ENCODE peak calls at places on chromosomes 5 and 9, in six cellular contexts. K is GM23248, T is PC-3, R is H9, O is neuronal stem cell, H is endothelial cell of umbilical vein. Z is an unnamed sample. For H3K4me1, the result is how much of the 10 kb centered on the place peaks cover.

GRCh38 chr5:104128348-104128747 is 565.8 kb upstream of the NUDT12 start:
- DNase-seq in K (no peak), T (no peak), R (no peak), O (no peak), H (no peak), Z (no peak)

GRCh38 chr9:83047839-83048775 is 14.8 kb downstream of the RASEF start:
- DNase-seq in K (no peak), T (peak), R (no peak), O (no peak), H (no peak), Z (no peak)

GRCh38 chr5:89374144-89374784 is 491.3 kb upstream of the MEF2C start:
- DNase-seq in K (no peak), T (no peak), R (no peak), O (no peak), H (no peak), Z (peak)

GRCh38 chr5:7087719-7088297 is 308.1 kb upstream of the ADCY2 start:
- DNase-seq in K (no peak), T (no peak), R (peak), O (no peak), H (no peak), Z (no peak)

GRCh38 chr5:160438316-160439204 is 16.9 kb downstream of the PTTG1 start:
- DNase-seq in K (peak), T (peak), R (peak), O (peak), H (peak), Z (peak)

GRCh38 chr9:136343121-136343883 is 16.0 kb downstream of the GPSM1 start:
- DNase-seq in K (no peak), T (no peak), R (peak), O (no peak), H (no peak), Z (no peak)

GRCh38 chr9:26682796-26683496 is 209.7 kb downstream of the CAAP1 start:
- DNase-seq in K (no peak), T (no peak), R (no peak), O (no peak), H (no peak), Z (no peak)

GRCh38 chr9:112408285-112408684 is 28.4 kb downstream of the HSDL2 start:
- DNase-seq in K (no peak), T (no peak), R (no peak), O (no peak), H (no peak), Z (no peak)

GRCh38 chr5:176400382-176401156 is 12.0 kb downstream of the HIGD2A start:
- DNase-seq in K (no peak), T (peak), R (no peak), O (no peak), H (no peak), Z (no peak)

GRCh38 chr5:139410886-139411835 is 7.3 kb upstream of the SPATA24 start:
- DNase-seq in K (peak), T (no peak), R (no peak), O (no peak), H (no peak), Z (no peak)

GRCh38 chr5:173246135-173246495 is 11.1 kb upstream of the NKX2-5 start:
- DNase-seq in K (no peak), T (no peak), R (peak), O (no peak), H (no peak), Z (no peak)

GRCh38 chr5:10704949-10705621 is 55.9 kb downstream of the DAP start:
- DNase-seq in K (peak), T (peak), R (no peak), O (no peak), H (peak), Z (peak)

GRCh38 chr9:114995681-114996221 is 65.4 kb upstream of the TNFSF8 start:
- DNase-seq in K (no peak), T (no peak), R (no peak), O (no peak), H (no peak), Z (no peak)

GRCh38 chr9:115938479-115938878 is 215.1 kb upstream of the PAPPA start:
- DNase-seq in K (no peak), T (no peak), R (no peak), O (no peak), H (no peak), Z (no peak)

GRCh38 chr5:81850494-81850893 is 99.6 kb upstream of the SSBP2 start:
- DNase-seq in K (peak), T (no peak), R (no peak), O (no peak), H (no peak), Z (peak)

GRCh38 chr9:134532084-134532483 is 109.5 kb upstream of the COL5A1 start:
- DNase-seq in K (no peak), T (no peak), R (no peak), O (no peak), H (no peak), Z (no peak)

GRCh38 chr9:85941617-85941930 is 628 bp downstream of the NAA35 start:
- DNase-seq in K (peak), T (no peak), R (no peak), O (peak), H (no peak), Z (no peak)

GRCh38 chr5:4295663-4296339 is 700.2 kb downstream of the IRX1 start:
- DNase-seq in K (peak), T (no peak), R (peak), O (peak), H (no peak), Z (no peak)

GRCh38 chr9:137286980-137287383 is 9.5 kb downstream of the TOR4A start:
- DNase-seq in K (peak), T (peak), R (peak), O (no peak), H (peak), Z (peak)

GRCh38 chr5:180611140-180611850 is 20.0 kb upstream of the SCGB3A1 start:
- DNase-seq in K (no peak), T (peak), R (peak), O (no peak), H (no peak), Z (no peak)

GRCh38 chr5:77076961-77077820 is 9.9 kb downstream of the ZBED3 start:
- DNase-seq in K (peak), T (no peak), R (peak), O (peak), H (peak), Z (peak)

GRCh38 chr9:87968155-87968554 is 6.2 kb downstream of the CDK20 start:
- DNase-seq in K (no peak), T (no peak), R (no peak), O (no peak), H (no peak), Z (no peak)

GRCh38 chr5:41336471-41336870 is 123.1 kb upstream of the C6 start:
- DNase-seq in K (no peak), T (no peak), R (no peak), O (no peak), H (no peak), Z (no peak)

GRCh38 chr9:86804011-86804410 is 143.3 kb downstream of the GAS1 start:
- DNase-seq in K (no peak), T (no peak), R (no peak), O (no peak), H (no peak), Z (no peak)

GRCh38 chr5:75885849-75886596 is 168.8 kb upstream of the POC5 start:
- DNase-seq in K (no peak), T (no peak), R (peak), O (no peak), H (no peak), Z (no peak)

GRCh38 chr5:132621699-132622098 is 36.3 kb upstream of the IL13 start:
- DNase-seq in K (no peak), T (no peak), R (no peak), O (no peak), H (no peak), Z (no peak)

GRCh38 chr9:104988539-104988938 is 60.6 kb upstream of the ABCA1 start:
- DNase-seq in K (no peak), T (no peak), R (no peak), O (no peak), H (no peak), Z (no peak)

GRCh38 chr9:127382541-127382940 is 14.4 kb upstream of the SLC2A8 start:
- DNase-seq in K (no peak), T (no peak), R (no peak), O (no peak), H (no peak), Z (no peak)

GRCh38 chr5:107523019-107523680 is 147.6 kb downstream of the EFNA5 start:
- DNase-seq in K (no peak), T (peak), R (no peak), O (no peak), H (no peak), Z (peak)

GRCh38 chr5:145811834-145812625 is 23.1 kb downstream of the PRELID2 start:
- DNase-seq in K (peak), T (peak), R (no peak), O (no peak), H (peak), Z (peak)

GRCh38 chr9:124284237-124284831 is 26.6 kb downstream of the NEK6 start:
- DNase-seq in K (no peak), T (no peak), R (no peak), O (no peak), H (no peak), Z (no peak)
- H3K4me1 ChIP-seq in K (under half), T (under half), R (under half), O (under half), H (half or more), Z (half or more)

GRCh38 chr5:73116506-73116905 is 3.9 kb upstream of the TMEM171 start:
- DNase-seq in K (no peak), T (no peak), R (no peak), O (no peak), H (no peak), Z (no peak)
- H3K9ac ChIP-seq in K (no peak), T (no peak), R (no peak), O (no peak), H (no peak), Z (no peak)

DNA sequence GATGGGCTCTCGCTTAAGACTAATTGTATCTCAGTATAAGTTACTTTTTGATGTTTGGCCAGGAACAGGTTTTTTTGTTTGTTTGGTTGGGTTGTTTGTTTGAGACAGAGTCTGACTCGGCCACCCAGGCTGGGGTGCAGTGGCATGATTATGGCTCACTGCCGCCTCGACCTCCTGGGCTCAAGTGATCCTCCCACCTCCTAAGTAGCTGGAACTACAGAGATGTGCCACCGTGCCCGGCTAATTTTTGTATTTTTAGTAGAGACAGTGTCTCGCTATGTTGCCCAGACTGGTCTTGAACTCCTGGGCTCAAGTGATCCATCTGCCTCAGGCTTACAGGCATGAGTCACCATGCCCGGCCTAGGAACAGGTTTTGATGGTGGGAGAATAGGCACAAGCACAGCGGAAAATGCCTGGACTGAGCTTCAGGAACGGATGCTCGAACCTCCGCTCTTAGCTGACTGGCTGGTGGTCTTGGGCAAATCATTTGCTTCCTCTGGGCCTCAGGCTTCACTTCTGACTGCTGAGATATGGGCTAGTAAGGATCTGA is 11.4 kb upstream of the SYNPO start:
- DNase-seq in K (no peak), T (peak), R (no peak), O (no peak), H (no peak), Z (no peak)
- H3K4me1 ChIP-seq in K (under half), T (under half), R (under half), O (under half), H (under half), Z (half or more)

GRCh38 chr5:115372121-115372520 is 75.7 kb upstream of the CCDC112 start:
- DNase-seq in K (peak), T (peak), R (no peak), O (no peak), H (no peak), Z (no peak)

GRCh38 chr5:115369430-115370144 is 73.1 kb upstream of the CCDC112 start:
- DNase-seq in K (no peak), T (no peak), R (peak), O (no peak), H (no peak), Z (no peak)

GRCh38 chr5:115363879-115364278 is 67.4 kb upstream of the CCDC112 start:
- DNase-seq in K (no peak), T (no peak), R (no peak), O (no peak), H (no peak), Z (no peak)

DNA sequence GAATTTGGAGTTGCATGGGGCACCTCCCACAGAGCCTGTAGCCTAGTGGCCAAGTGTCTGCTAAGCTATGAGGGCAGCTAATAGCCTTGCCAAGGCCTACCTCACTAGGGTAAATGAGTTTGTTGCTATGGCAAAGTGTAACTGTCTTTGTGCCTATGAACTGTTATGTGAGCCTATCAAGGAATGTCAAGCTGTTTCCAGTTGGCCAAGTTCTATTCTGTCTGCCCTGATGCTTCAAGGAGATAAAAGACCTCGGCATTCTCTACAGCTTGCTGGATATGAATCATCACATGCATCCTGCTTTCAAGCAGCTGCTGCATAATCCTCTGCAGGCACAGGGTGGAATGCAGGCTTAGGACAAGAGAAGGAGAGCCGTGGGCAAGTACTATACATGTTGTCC is 69.8 kb upstream of the CCDC112 start:
- DNase-seq in K (peak), T (peak), R (no peak), O (no peak), H (peak), Z (peak)
- H3K9ac ChIP-seq in K (peak), T (no peak), R (no peak), O (no peak), H (peak), Z (no peak)

GRCh38 chr5:35859101-35859661 is 2.5 kb downstream of the IL7R start:
- DNase-seq in K (peak), T (peak), R (no peak), O (peak), H (peak), Z (no peak)
- H3K4me1 ChIP-seq in K (half or more), T (half or more), R (under half), O (under half), H (under half), Z (under half)

DNA sequence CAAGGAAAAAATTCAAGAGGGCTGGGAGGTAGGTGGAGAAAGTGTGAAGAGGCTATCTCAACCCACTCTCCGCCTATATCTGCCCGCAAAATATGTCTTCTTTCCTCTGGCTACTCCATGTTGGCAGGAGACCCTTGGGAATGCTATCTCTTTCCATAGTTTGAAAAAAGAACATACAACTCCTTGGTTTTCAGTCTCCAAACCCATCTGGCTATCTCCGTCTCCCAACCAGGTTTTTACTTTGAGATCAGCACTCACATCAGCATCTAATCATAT is 109.9 kb upstream of the IFNE start:
- DNase-seq in K (no peak), T (no peak), R (no peak), O (no peak), H (no peak), Z (no peak)
- H3K9ac ChIP-seq in K (peak), T (peak), R (no peak), O (no peak), H (no peak), Z (peak)

DNA sequence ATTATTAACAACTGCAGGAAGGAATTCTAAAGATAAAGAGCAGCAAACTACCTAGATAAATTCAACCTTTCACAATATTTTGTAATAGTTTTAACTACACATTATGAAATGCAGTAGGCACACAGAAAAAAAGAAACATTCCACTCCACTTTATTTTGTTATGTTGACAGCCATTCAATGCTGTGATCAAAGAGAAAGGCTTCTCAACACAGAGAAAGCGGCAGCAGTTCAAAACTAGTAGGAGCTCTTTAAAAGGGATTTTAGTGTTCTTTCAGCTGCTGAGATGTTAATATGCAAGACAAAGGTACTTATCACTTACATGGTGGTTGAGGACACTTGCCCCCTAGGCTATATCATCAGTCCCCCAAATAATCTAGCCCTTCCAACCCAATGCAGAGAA is 11.6 kb downstream of the CEMIP2 start:
- DNase-seq in K (no peak), T (no peak), R (no peak), O (no peak), H (no peak), Z (peak)
- H3K4me1 ChIP-seq in K (under half), T (under half), R (under half), O (half or more), H (under half), Z (under half)

GRCh38 chr5:124440471-124440870 is 306.0 kb downstream of the ZNF608 start:
- DNase-seq in K (no peak), T (no peak), R (no peak), O (no peak), H (no peak), Z (no peak)

GRCh38 chr5:124436294-124436693 is 310.1 kb downstream of the ZNF608 start:
- DNase-seq in K (peak), T (no peak), R (no peak), O (no peak), H (peak), Z (peak)

GRCh38 chr5:124438390-124439380 is 307.8 kb downstream of the ZNF608 start:
- DNase-seq in K (no peak), T (no peak), R (peak), O (no peak), H (peak), Z (no peak)

GRCh38 chr5:124444147-124444775 is 302.2 kb downstream of the ZNF608 start:
- DNase-seq in K (no peak), T (no peak), R (no peak), O (no peak), H (no peak), Z (no peak)

DNA sequence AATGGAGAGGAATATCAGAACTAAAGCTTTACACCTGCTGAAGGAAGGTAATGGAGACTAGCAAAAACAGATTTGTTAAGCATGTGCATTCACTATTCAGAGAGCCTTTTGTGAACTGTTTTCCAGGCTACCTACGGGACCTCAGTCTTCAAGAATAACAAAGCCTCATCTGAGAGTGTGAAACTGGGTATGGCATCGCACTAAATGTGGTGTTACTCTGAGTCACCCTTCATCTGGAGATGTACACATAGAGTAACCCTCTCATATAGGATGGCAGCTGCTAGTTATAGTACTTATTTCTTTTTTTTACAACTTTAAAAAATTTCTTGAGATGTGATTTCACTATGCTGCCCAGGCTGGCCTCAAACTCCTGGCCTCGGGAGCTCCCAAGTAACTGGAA is 306.8 kb downstream of the ZNF608 start:
- DNase-seq in K (no peak), T (no peak), R (no peak), O (no peak), H (no peak), Z (no peak)
- H3K9ac ChIP-seq in K (no peak), T (no peak), R (no peak), O (no peak), H (no peak), Z (no peak)